ENCODE peak calls at places on chromosomes 13 and 19, in six cellular contexts. H is body of pancreas; C is Peyer's patch; Y is CD4-positive, CD25-positive, alpha-beta regulatory T cell; Q is astrocyte; B is right atrium auricular region. M is an unnamed sample. For H3K27me3 and H3K9me3, the result is how much of the 10 kb centered on the place peaks cover.

GRCh38 chr13:92661406-92661805 is 565.2 kb upstream of the GPC6 start:
- DNase-seq in Y (no peak), Q (no peak), B (no peak), H (no peak), C (no peak), M (no peak)

GRCh38 chr19:33686246-33686645 is 64.5 kb downstream of the CHST8 start:
- DNase-seq in C (no peak), Q (no peak), B (no peak), Y (no peak), H (no peak), M (no peak)

GRCh38 chr19:55156202-55157063 is 1.1 kb downstream of the TNNI3 start:
- DNase-seq in C (peak), H (peak), Y (no peak), B (peak), Q (no peak), M (peak)

GRCh38 chr13:75870397-75870801 is 234.3 kb downstream of the LMO7 start:
- DNase-seq in H (no peak), C (no peak), Y (peak), Q (no peak), B (no peak), M (no peak)

GRCh38 chr19:51025809-51026553 is 435 bp downstream of the KLK11 start:
- DNase-seq in H (peak), C (no peak), Q (no peak), B (no peak), Y (no peak), M (no peak)

GRCh38 chr13:21171420-21171819 is 4.9 kb downstream of the SKA3 start:
- DNase-seq in Y (no peak), H (no peak), B (no peak), Q (no peak), C (no peak), M (no peak)

GRCh38 chr13:31160857-31161582 is 684 bp downstream of the HSPH1 start:
- DNase-seq in Y (peak), H (peak), Q (peak), B (peak), C (peak), M (peak)

GRCh38 chr19:15464394-15465385 is at the start of gene RASAL3:
- DNase-seq in Q (no peak), H (no peak), Y (peak), C (no peak), B (no peak), M (peak)

GRCh38 chr13:34523401-34523800 is 418.7 kb upstream of the NBEA start:
- DNase-seq in C (no peak), Y (no peak), H (no peak), B (no peak), Q (peak), M (no peak)

GRCh38 chr13:44198826-44199225 is 174.8 kb upstream of the SERP2 start:
- DNase-seq in Y (no peak), C (no peak), Q (no peak), B (no peak), H (no peak), M (no peak)

GRCh38 chr13:83121904-83122303 is 760.4 kb downstream of the SLITRK1 start:
- DNase-seq in C (no peak), Y (no peak), Q (peak), B (no peak), H (no peak), M (no peak)

GRCh38 chr13:44422755-44423643 is 49.4 kb downstream of the SERP2 start:
- DNase-seq in B (no peak), Q (no peak), Y (no peak), C (no peak), H (no peak), M (no peak)

GRCh38 chr13:50071399-50071798 is 56.2 kb downstream of the KCNRG start:
- DNase-seq in Q (no peak), B (no peak), Y (no peak), H (no peak), C (no peak), M (no peak)

GRCh38 chr19:46442808-46443450 is 14.2 kb upstream of the PNMA8C start:
- DNase-seq in B (no peak), Y (no peak), C (no peak), Q (peak), H (peak), M (no peak)

GRCh38 chr13:60258349-60258748 is 94.6 kb upstream of the DIAPH3 start:
- DNase-seq in C (no peak), Q (no peak), Y (no peak), H (no peak), B (no peak), M (no peak)

GRCh38 chr13:61654501-61654900 is 238.9 kb upstream of the PCDH20 start:
- DNase-seq in Y (no peak), B (no peak), Q (no peak), C (no peak), H (no peak), M (no peak)

GRCh38 chr13:98842074-98842473 is 89.6 kb upstream of the SLC15A1 start:
- DNase-seq in Y (no peak), Q (no peak), H (no peak), B (no peak), C (no peak), M (no peak)

GRCh38 chr13:105996391-105997028 is 539.0 kb downstream of the EFNB2 start:
- DNase-seq in Y (no peak), C (no peak), H (no peak), B (no peak), Q (no peak), M (no peak)

GRCh38 chr13:23996456-23996855 is 99.2 kb upstream of the C1QTNF9B start:
- DNase-seq in H (no peak), Q (no peak), B (no peak), Y (no peak), C (no peak), M (no peak)

DNA sequence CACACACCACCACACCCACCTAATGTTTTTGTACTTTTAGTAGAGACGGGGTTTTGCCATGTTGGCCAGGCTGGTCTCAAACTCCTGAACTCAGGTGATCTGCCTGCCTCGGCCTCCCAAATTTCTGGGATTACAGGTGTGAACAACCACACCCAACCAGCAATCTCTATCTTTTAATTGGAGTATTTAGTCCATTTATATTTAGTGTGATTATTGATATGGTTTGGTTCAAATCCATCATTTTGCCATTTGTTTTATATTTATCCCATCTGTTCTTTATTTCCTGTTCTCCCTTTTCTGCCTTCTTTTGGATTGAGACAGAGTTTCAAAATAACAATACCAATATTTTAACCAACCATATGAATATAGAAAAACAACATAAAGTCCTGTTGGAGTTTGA is 4.1 kb downstream of the ZNF420 start:
- DNase-seq in B (no peak), H (no peak), Q (no peak), C (no peak), Y (no peak), M (no peak)
- H3K27ac ChIP-seq in B (no peak), H (no peak), Q (no peak), C (no peak), Y (no peak), M (no peak)

GRCh38 chr19:7912697-7913564 is 1.7 kb upstream of the TGFBR3L start:
- DNase-seq in B (no peak), Y (no peak), C (no peak), Q (no peak), H (no peak), M (no peak)

GRCh38 chr19:7915250-7916136 is 863 bp downstream of the TGFBR3L start:
- DNase-seq in C (no peak), Q (no peak), H (no peak), B (no peak), Y (no peak), M (no peak)

GRCh38 chr19:7914099-7914498 is 531 bp upstream of the TGFBR3L start:
- DNase-seq in Y (no peak), H (no peak), B (no peak), C (no peak), Q (no peak), M (peak)

GRCh38 chr19:7913652-7914051 is 978 bp upstream of the TGFBR3L start:
- DNase-seq in Y (no peak), H (no peak), C (no peak), Q (no peak), B (no peak), M (no peak)

DNA sequence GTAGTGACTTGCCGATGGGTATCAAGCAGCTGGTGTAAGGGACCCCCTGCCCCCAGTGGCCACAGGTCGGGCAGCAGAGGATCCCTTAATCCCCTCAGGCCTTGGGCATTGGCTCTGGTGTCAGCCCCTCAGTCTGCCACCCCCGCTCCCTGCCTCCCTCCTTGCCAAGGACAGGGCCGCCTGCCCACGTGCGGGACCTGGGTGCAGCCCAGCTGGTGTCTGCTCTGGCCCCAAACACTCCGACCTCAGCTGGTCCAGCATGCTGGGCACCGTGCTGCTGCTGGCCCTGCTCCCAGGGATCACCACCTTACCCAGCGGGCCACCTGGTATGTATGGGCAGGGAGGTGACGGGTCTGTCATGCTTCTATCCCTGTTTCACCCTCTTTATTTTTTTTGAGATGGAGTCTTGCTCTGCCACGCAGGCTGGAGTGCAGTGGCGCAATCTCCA is at the start of gene TGFBR3L:
- DNase-seq in H (no peak), C (no peak), Y (no peak), B (no peak), Q (no peak), M (no peak)
- H3K27me3 ChIP-seq in H (under half), C (under half), Y (under half), B (under half), Q (under half), M (half or more)

GRCh38 chr19:36807029-36807428 is 31.2 kb downstream of the ZNF790 start:
- DNase-seq in Y (no peak), H (no peak), Q (no peak), B (no peak), C (no peak), M (no peak)
- H3K9me3 ChIP-seq in Y (half or more), H (under half), Q (under half), B (under half), C (under half), M (half or more)

GRCh38 chr13:104246955-104247354 is 1180.7 kb upstream of the SLC10A2 start:
- DNase-seq in Y (no peak), B (no peak), Q (no peak), H (no peak), C (no peak), M (no peak)
- H3K27ac ChIP-seq in Y (no peak), B (no peak), Q (no peak), H (no peak), C (no peak), M (no peak)

GRCh38 chr19:5141926-5142724 is 173.2 kb downstream of the KDM4B start:
- DNase-seq in H (no peak), B (no peak), C (no peak), Q (no peak), Y (no peak), M (no peak)
- H3K27me3 ChIP-seq in H (under half), B (under half), C (under half), Q (under half), Y (under half), M (under half)

GRCh38 chr13:112184261-112184660 is 117.3 kb downstream of the SOX1 start:
- DNase-seq in Y (no peak), H (no peak), Q (no peak), C (no peak), B (no peak), M (no peak)
- H3K9me3 ChIP-seq in Y (under half), H (under half), Q (under half), C (under half), B (under half), M (under half)

GRCh38 chr19:2534374-2535050 is 58.6 kb downstream of the GADD45B start:
- DNase-seq in B (no peak), Q (no peak), Y (no peak), C (peak), H (no peak), M (no peak)
- H3K27ac ChIP-seq in B (no peak), Q (no peak), Y (no peak), C (no peak), H (no peak), M (no peak)